ENCODE peak calls at places on chromosomes 11 and 22, in seven cellular contexts. O is AG20443; Z is GM03348; V is immature natural killer cell; F is iPS-NIHi11; N is activated T-cell treated with anti-CD3 and anti-CD28 coated beads for 1 hour; K is stimulated activated CD8-positive, alpha-beta memory T cell treated with anti-CD3 and anti-CD28 coated beads, Interleukin-4, amount 100 ng/mL, for 48 hours. S is an unnamed sample.

GRCh38 chr11:3130269-3131071 is 34.6 kb downstream of the OSBPL5 start:
- DNase-seq in V (no peak), O (no peak), Z (no peak), K (no peak), N (no peak), F (no peak), S (no peak)

GRCh38 chr22:45612451-45612901 is 59.2 kb upstream of the ATXN10 start:
- DNase-seq in N (no peak), Z (peak; percentile 85), K (peak; percentile 50), V (peak; percentile 58), F (no peak), O (peak; percentile 85), S (peak; percentile 66)

GRCh38 chr11:28674432-28675076 is 566.4 kb downstream of the METTL15 start:
- DNase-seq in V (no peak), N (no peak), K (peak; percentile 23), O (peak; percentile 68), F (peak; percentile 54), Z (peak; percentile 64), S (peak; percentile 31)

GRCh38 chr11:127926721-127927120 is 660.6 kb downstream of the ETS1 start:
- DNase-seq in N (no peak), Z (no peak), K (no peak), F (no peak), O (no peak), V (no peak), S (no peak)

GRCh38 chr11:134949121-134949591 is 537.1 kb upstream of the B3GAT1 start:
- DNase-seq in K (no peak), V (no peak), Z (peak; percentile 53), F (no peak), O (peak; percentile 72), N (no peak), S (peak; percentile 55)

GRCh38 chr11:134689886-134690285 is 277.8 kb upstream of the B3GAT1 start:
- DNase-seq in F (no peak), O (no peak), N (no peak), Z (no peak), K (no peak), V (no peak), S (no peak)

GRCh38 chr11:10762913-10763421 is 11.9 kb downstream of the CTR9 start:
- DNase-seq in N (no peak), V (no peak), F (no peak), Z (no peak), K (no peak), O (no peak), S (no peak)

GRCh38 chr11:121514401-121514981 is 61.7 kb upstream of the SORL1-AS1 start:
- DNase-seq in O (no peak), K (no peak), N (no peak), Z (no peak), V (peak; percentile 79), F (no peak), S (no peak)

GRCh38 chr11:46003647-46004046 is 81.2 kb downstream of the LARGE2 start:
- DNase-seq in Z (peak; percentile 52), F (no peak), K (no peak), V (no peak), N (no peak), O (peak; percentile 43), S (peak; percentile 8)

GRCh38 chr22:44738347-44738715 is 14.0 kb upstream of the ARHGAP8 start:
- DNase-seq in K (no peak), O (no peak), N (no peak), F (peak; percentile 73), Z (no peak), V (no peak), S (no peak)

GRCh38 chr11:15113381-15113780 is 1.3 kb upstream of the INSC start:
- DNase-seq in O (no peak), V (peak; percentile 38), Z (no peak), N (no peak), K (no peak), F (no peak), S (no peak)

GRCh38 chr22:47231759-47232158 is 469.3 kb downstream of the TBC1D22A start:
- DNase-seq in Z (no peak), O (no peak), F (no peak), N (no peak), V (no peak), K (no peak), S (no peak)

GRCh38 chr22:50074551-50075042 is 10.6 kb downstream of the MLC1 start:
- DNase-seq in Z (no peak), K (no peak), O (peak; percentile 32), V (no peak), F (no peak), N (no peak), S (no peak)

GRCh38 chr11:76626266-76626665 is 44.3 kb downstream of the LRRC32 start:
- DNase-seq in K (peak; percentile 21), V (no peak), N (no peak), F (no peak), O (no peak), Z (no peak), S (no peak)

GRCh38 chr11:76802621-76803020 is 19.5 kb downstream of the TSKU start:
- DNase-seq in V (no peak), F (peak; percentile 22), K (peak; percentile 19), O (peak; percentile 12), Z (peak; percentile 3), N (no peak), S (no peak)

GRCh38 chr11:46680815-46681214 is 19.6 kb downstream of the ARHGAP1 start:
- DNase-seq in Z (no peak), V (no peak), F (no peak), N (no peak), O (no peak), K (no peak), S (no peak)

GRCh38 chr11:47186076-47186936 is at the start of gene PACSIN3:
- DNase-seq in K (peak; percentile 64), F (peak; percentile 76), N (no peak), V (no peak), Z (peak; percentile 83), O (peak; percentile 78), S (peak; percentile 81)

GRCh38 chr11:123640677-123641494 is 13.5 kb downstream of the SCN3B start:
- DNase-seq in V (no peak), K (peak; percentile 70), F (peak; percentile 81), O (peak; percentile 84), N (peak; percentile 31), Z (peak; percentile 82), S (peak; percentile 73)

GRCh38 chr11:2581151-2581930 is 118.5 kb downstream of the KCNQ1OT1 start:
- DNase-seq in N (no peak), O (no peak), Z (no peak), F (peak; percentile 5), V (no peak), K (peak; percentile 18), S (no peak)

GRCh38 chr11:28346209-28346608 is 238.0 kb downstream of the METTL15 start:
- DNase-seq in O (no peak), K (no peak), Z (peak; percentile 6), V (no peak), F (no peak), N (no peak), S (no peak)

GRCh38 chr11:119536801-119537200 is 113.8 kb upstream of the THY1 start:
- DNase-seq in K (no peak), N (no peak), F (no peak), V (no peak), Z (no peak), O (no peak), S (no peak)

S was measured in AG08396.